ENCODE peak calls at places on chromosomes 1 and 21, in four cellular contexts. C is pancreas, U is AG04450, T is neural progenitor cell. W is an unnamed sample.

GRCh38 chr21:15908187-15908586 is 178.4 kb downstream of the USP25 start:
- DNase-seq in C (no peak), U (no peak), T (no peak), W (peak)

GRCh38 chr21:42366292-42367010 is at the start of gene TFF1:
- DNase-seq in C (no peak), U (no peak), T (no peak), W (no peak)

GRCh38 chr21:44528634-44528995 is 11.4 kb downstream of the KRTAP10-1 start:
- DNase-seq in C (no peak), U (no peak), T (no peak), W (no peak)

GRCh38 chr21:44255519-44255981 is 6.1 kb downstream of the DNMT3L start:
- DNase-seq in C (peak), U (no peak), T (peak), W (no peak)

GRCh38 chr1:193438771-193439170 is 252.4 kb upstream of the B3GALT2 start:
- DNase-seq in C (no peak), U (no peak), T (no peak), W (no peak)

GRCh38 chr1:79197421-79197820 is 190.9 kb upstream of the ADGRL4 start:
- DNase-seq in C (no peak), U (no peak), T (peak), W (peak)

GRCh38 chr1:218165687-218166088 is 119.4 kb upstream of the RRP15 start:
- DNase-seq in C (no peak), U (no peak), T (peak), W (no peak)

GRCh38 chr1:201111156-201111555 is 1.1 kb downstream of the CACNA1S start:
- DNase-seq in C (peak), U (no peak), T (no peak), W (no peak)

GRCh38 chr1:184881941-184882648 is 92.2 kb downstream of the NIBAN1 start:
- DNase-seq in C (no peak), U (no peak), T (peak), W (peak)

GRCh38 chr1:181117648-181118449 is 29.3 kb downstream of the IER5 start:
- DNase-seq in C (no peak), U (no peak), T (peak), W (peak)

GRCh38 chr1:152946651-152947256 is at the start of gene SPRR5:
- DNase-seq in C (no peak), U (no peak), T (no peak), W (no peak)

GRCh38 chr21:28257276-28257675 is 735.4 kb downstream of the LTN1 start:
- DNase-seq in C (no peak), U (no peak), T (no peak), W (peak)

GRCh38 chr1:6245869-6246496 is 2.0 kb downstream of the HES3 start:
- DNase-seq in C (no peak), U (no peak), T (peak), W (no peak)

GRCh38 chr1:80050085-80050484 is 1043.6 kb upstream of the ADGRL4 start:
- DNase-seq in C (no peak), U (no peak), T (no peak), W (no peak)

GRCh38 chr1:155226188-155226909 is 17.9 kb downstream of the MTX1 start:
- DNase-seq in C (peak), U (peak), T (peak), W (peak)

GRCh38 chr1:34896612-34897011 is 32.8 kb downstream of the DLGAP3 start:
- DNase-seq in C (no peak), U (no peak), T (no peak), W (peak)
- TF ChIP-seq CTCF in C (no peak), U (peak), T (no peak), W (no peak)

GRCh38 chr1:26317612-26318337 is at the start of gene CD52:
- DNase-seq in C (no peak), U (no peak), T (peak), W (no peak)
- H3K4me3 ChIP-seq in C (no peak), U (no peak), T (no peak), W (no peak)

DNA sequence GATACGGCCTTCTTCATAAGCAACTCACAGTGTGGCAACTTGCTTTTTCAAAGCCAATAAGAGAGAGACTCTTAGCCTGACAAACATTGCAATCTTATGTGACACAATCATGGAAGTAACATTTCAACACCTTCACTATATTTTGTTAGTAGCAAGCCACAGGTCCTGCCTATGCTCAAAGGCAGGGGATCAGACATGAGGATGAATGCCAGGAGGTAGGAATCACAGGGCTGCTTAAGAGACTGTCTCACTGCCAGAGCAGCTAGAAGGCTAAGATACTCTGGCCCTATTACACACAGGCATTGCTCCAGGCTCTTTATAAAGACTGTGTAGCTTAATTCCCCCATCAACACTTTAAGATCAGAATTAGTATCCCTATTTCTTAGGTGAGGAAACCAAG is 236.2 kb upstream of the KAZN start:
- DNase-seq in C (no peak), U (no peak), T (no peak), W (peak)
- TF ChIP-seq CTCF in C (no peak), U (no peak), T (no peak), W (no peak)

DNA sequence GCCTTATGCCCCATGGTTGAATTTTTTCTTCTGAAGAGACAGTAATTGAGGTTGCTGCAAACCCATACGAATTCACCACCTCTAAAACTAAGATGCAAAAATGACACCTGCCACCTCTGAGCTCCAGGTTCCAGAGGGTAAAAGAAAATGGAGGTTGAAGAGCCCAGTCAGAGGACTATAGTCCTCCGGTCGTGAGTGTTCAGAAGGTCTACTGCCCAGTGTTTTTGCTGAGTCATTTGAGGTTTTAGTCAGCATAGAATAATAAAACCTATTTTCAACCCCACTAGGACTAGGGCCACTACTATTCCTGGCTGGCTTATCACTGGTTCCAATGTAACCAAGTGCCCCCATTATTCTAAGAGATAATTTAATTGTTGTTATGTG is 12.9 kb upstream of the SLAMF7 start:
- DNase-seq in C (no peak), U (no peak), T (no peak), W (peak)
- H3K4me3 ChIP-seq in C (no peak), U (no peak), T (no peak), W (no peak)

DNA sequence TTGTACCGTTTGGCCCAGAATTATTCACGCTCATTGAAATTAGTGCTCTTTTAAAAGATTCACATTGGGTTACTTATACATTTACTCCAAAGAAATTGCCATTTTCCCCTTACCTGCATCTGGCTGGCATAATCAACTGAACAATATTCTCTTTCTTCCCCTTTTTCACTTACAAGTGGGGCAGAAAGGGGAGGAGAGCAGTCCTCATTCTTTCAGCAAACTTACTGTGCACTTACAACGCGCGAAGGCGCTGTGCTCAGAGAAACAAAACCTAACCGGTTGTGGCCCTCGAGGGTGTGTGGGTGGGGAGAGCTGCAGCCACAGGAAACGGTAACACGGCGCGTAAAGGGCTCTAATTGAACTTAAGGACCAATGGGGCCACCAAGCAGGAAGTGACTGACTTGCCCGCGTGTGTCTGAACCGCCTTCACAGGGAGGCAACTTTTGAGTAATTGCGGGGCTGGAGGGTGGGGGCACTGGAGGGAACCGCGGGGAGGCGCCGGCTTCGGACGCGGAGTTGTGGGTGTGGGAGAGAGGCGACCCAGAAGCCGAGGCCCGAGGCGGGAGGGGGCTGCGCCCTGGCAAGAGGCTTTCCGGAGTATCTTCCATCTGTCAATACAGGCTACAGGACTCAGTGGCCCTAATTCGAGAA is 693 bp upstream of the PNRC2 start:
- DNase-seq in C (no peak), U (peak), T (no peak), W (peak)
- TF ChIP-seq CTCF in C (no peak), U (peak), T (peak), W (peak)

GRCh38 chr1:9075023-9075422 is 5.6 kb upstream of the SLC2A5 start:
- DNase-seq in C (no peak), U (no peak), T (no peak), W (no peak)
- H3K4me3 ChIP-seq in C (no peak), U (no peak), T (no peak), W (no peak)

GRCh38 chr1:203031467-203031866 is 5.2 kb downstream of the PPFIA4 start:
- DNase-seq in C (no peak), U (no peak), T (no peak), W (no peak)
- TF ChIP-seq CTCF in C (no peak), U (no peak), T (peak), W (no peak)